ENCODE peak calls at places on chromosomes 12 and 14, in seven cellular contexts. U is T-helper 1 cell; H is NCI-H1092; Z is activated naive CD4-positive, alpha-beta T cell treated with anti-CD3 and anti-CD28 coated beads, Interleukin-2, amount 50 U/mL, for 16 hours; F is astrocyte of the spinal cord; A is progenitor cell of endocrine pancreas; W is GM13977. S is an unnamed sample.
A peak's percentile ranks its signal among the peaks of the same experiment; 100 is the strongest.

GRCh38 chr14:51533160-51533559 is 118.5 kb upstream of the FRMD6 start:
- DNase-seq in U (no peak), Z (no peak), H (no peak), A (no peak), F (peak; percentile 78), W (no peak), S (no peak)

GRCh38 chr12:452667-453210 is 7.0 kb upstream of the B4GALNT3 start:
- DNase-seq in H (no peak), W (peak; percentile 74), F (no peak), A (no peak), U (peak; percentile 42), Z (peak; percentile 62), S (no peak)

GRCh38 chr12:39033789-39034188 is 128.4 kb upstream of the CPNE8 start:
- DNase-seq in F (no peak), Z (no peak), H (no peak), W (no peak), A (no peak), U (no peak), S (no peak)

GRCh38 chr12:106815741-106816140 is 41.3 kb downstream of the RIC8B start:
- DNase-seq in F (no peak), Z (no peak), H (no peak), U (no peak), A (no peak), W (no peak), S (no peak)

GRCh38 chr12:43835656-43836454 is at the start of gene TMEM117:
- DNase-seq in W (peak; percentile 82), U (peak; percentile 49), A (peak; percentile 38), Z (peak; percentile 58), H (peak; percentile 63), F (peak; percentile 47), S (peak; percentile 49)

GRCh38 chr12:130026608-130027176 is 122.9 kb upstream of the TMEM132D start:
- DNase-seq in F (no peak), Z (peak; percentile 40), A (peak; percentile 37), U (peak; percentile 10), W (peak; percentile 62), H (peak; percentile 13), S (peak; percentile 11)

GRCh38 chr14:103563089-103563620 is 395 bp downstream of the COA8 start:
- DNase-seq in H (no peak), A (no peak), W (no peak), Z (no peak), F (no peak), U (no peak), S (peak; percentile 63)

GRCh38 chr12:105750096-105750495 is 388.7 kb downstream of the NUAK1 start:
- DNase-seq in H (no peak), Z (no peak), A (no peak), F (no peak), U (no peak), W (no peak), S (no peak)

GRCh38 chr12:132941336-132941954 is 14.7 kb downstream of the ZNF605 start:
- DNase-seq in U (no peak), Z (no peak), F (no peak), W (no peak), A (no peak), H (no peak), S (no peak)

GRCh38 chr12:47775100-47775911 is 2.3 kb downstream of the SLC48A1 start:
- DNase-seq in F (no peak), H (no peak), A (no peak), Z (no peak), U (no peak), W (peak; percentile 53), S (peak; percentile 35)

GRCh38 chr14:76245097-76245496 is 93.4 kb downstream of the GPATCH2L start:
- DNase-seq in H (no peak), U (no peak), F (no peak), A (no peak), Z (no peak), W (no peak), S (no peak)

GRCh38 chr14:102362084-102362483 is 606 bp downstream of the CINP start:
- DNase-seq in A (no peak), Z (peak; percentile 59), F (peak; percentile 8), U (no peak), W (peak; percentile 73), H (no peak), S (no peak)

GRCh38 chr12:91326043-91327027 is 143.7 kb upstream of the DCN start:
- DNase-seq in H (peak; percentile 1), Z (peak; percentile 17), W (peak; percentile 25), F (peak; percentile 75), U (peak; percentile 19), A (peak; percentile 34), S (peak; percentile 71)

GRCh38 chr12:29792132-29792531 is 8.4 kb upstream of the TMTC1 start:
- DNase-seq in A (no peak), H (no peak), U (no peak), Z (no peak), W (no peak), F (no peak), S (no peak)

GRCh38 chr12:75404231-75404630 is 13.3 kb downstream of the GLIPR1L2 start:
- DNase-seq in Z (no peak), A (no peak), U (no peak), F (no peak), H (no peak), W (no peak), S (no peak)

GRCh38 chr12:107586256-107586970 is 99.2 kb upstream of the PWP1 start:
- DNase-seq in Z (no peak), F (no peak), A (no peak), U (no peak), H (no peak), W (no peak), S (no peak)

GRCh38 chr12:34106172-34106571 is 83.9 kb downstream of the ALG10 start:
- DNase-seq in H (no peak), U (no peak), A (no peak), W (no peak), F (no peak), Z (no peak), S (no peak)